ENCODE peak calls at places on chromosomes 11 and 22, in ten cellular contexts. D is RWPE2, I is fibroblast of lung, R is A549, Y is IMR-90, K is heart left ventricle, L is PC-3, A is right lobe of liver, O is kidney, S is left ventricle myocardium inferior. N is an unnamed sample.

GRCh38 chr11:20353829-20354434 is 9.6 kb upstream of the HTATIP2 start:
- DNase-seq in A (no peak), S (no peak), O (no peak), L (peak; percentile 65), Y (peak; percentile 48), R (peak; percentile 51), D (no peak), K (no peak), I (peak; percentile 24), N (no peak)

GRCh38 chr22:19478086-19478392 is 954 bp downstream of the UFD1 start:
- DNase-seq in I (no peak), L (no peak), K (no peak), R (no peak), Y (no peak), O (no peak), A (no peak), S (no peak), D (no peak), N (no peak)

GRCh38 chr11:82046778-82047177 is 686.9 kb downstream of the FAM181B start:
- DNase-seq in D (no peak), R (no peak), A (no peak), S (no peak), K (no peak), L (no peak), O (no peak), I (peak; percentile 58), Y (peak; percentile 3), N (no peak)

GRCh38 chr22:21446827-21447690 is 20.1 kb upstream of the TMEM191C start:
- DNase-seq in D (peak; percentile 59), O (peak; percentile 61), L (no peak), Y (no peak), A (peak; percentile 18), S (no peak), I (no peak), K (no peak), R (no peak), N (peak; percentile 33)

GRCh38 chr11:112665291-112665690 is 295.9 kb upstream of the NCAM1 start:
- DNase-seq in K (no peak), A (no peak), I (no peak), D (no peak), R (no peak), L (no peak), S (no peak), O (no peak), Y (no peak), N (no peak)

GRCh38 chr22:49954354-49954753 is 6.2 kb upstream of the PIM3 start:
- DNase-seq in A (peak; percentile 75), O (peak; percentile 83), D (no peak), R (no peak), Y (no peak), L (no peak), I (no peak), K (peak; percentile 80), S (peak; percentile 79), N (no peak)

GRCh38 chr11:112795142-112795815 is 165.9 kb upstream of the NCAM1 start:
- DNase-seq in O (no peak), A (peak; percentile 34), R (peak; percentile 37), D (no peak), S (no peak), L (peak; percentile 70), I (peak; percentile 53), K (no peak), Y (peak; percentile 31), N (peak; percentile 21)

GRCh38 chr11:73203790-73204189 is 14.3 kb upstream of the P2RY2 start:
- DNase-seq in R (no peak), D (no peak), I (no peak), O (peak; percentile 71), A (no peak), Y (no peak), K (peak; percentile 25), S (no peak), L (no peak), N (peak; percentile 22)

GRCh38 chr11:76962583-76963416 is 71.4 kb upstream of the B3GNT6 start:
- DNase-seq in D (no peak), A (no peak), Y (no peak), S (no peak), I (no peak), O (no peak), K (no peak), L (peak; percentile 53), R (no peak), N (no peak)

GRCh38 chr22:19984201-19984753 is 32.3 kb downstream of the ARVCF start:
- DNase-seq in I (peak; percentile 79), O (peak; percentile 80), D (no peak), L (peak; percentile 62), K (peak; percentile 63), R (peak; percentile 43), A (peak; percentile 65), Y (peak; percentile 79), S (peak; percentile 71), N (no peak)

GRCh38 chr11:101863361-101863760 is 51.4 kb upstream of the CEP126 start:
- DNase-seq in D (no peak), R (no peak), K (no peak), A (no peak), L (peak; percentile 82), Y (peak; percentile 79), S (no peak), I (peak; percentile 93), O (no peak), N (no peak)

GRCh38 chr11:67345949-67346819 is 7.2 kb downstream of the POLD4 start:
- DNase-seq in K (no peak), I (peak; percentile 61), Y (peak; percentile 58), R (peak; percentile 97), D (no peak), A (no peak), O (no peak), L (peak; percentile 99), S (no peak), N (no peak)

GRCh38 chr22:44576311-44577260 is 78.6 kb upstream of the RTL6 start:
- DNase-seq in I (no peak), K (peak; percentile 49), O (no peak), A (no peak), R (no peak), D (peak; percentile 34), L (no peak), S (no peak), Y (no peak), N (no peak)

GRCh38 chr11:17208257-17208999 is 642 bp upstream of the PIK3C2A start:
- DNase-seq in D (peak; percentile 79), A (no peak), L (peak; percentile 66), O (no peak), R (peak; percentile 84), K (no peak), Y (peak; percentile 59), I (peak; percentile 82), S (no peak), N (no peak)

GRCh38 chr11:2813141-2813908 is 72.2 kb downstream of the CDKN1C start:
- DNase-seq in Y (peak; percentile 90), D (no peak), I (peak; percentile 82), L (no peak), K (peak; percentile 44), A (no peak), R (no peak), S (peak; percentile 13), O (peak; percentile 81), N (no peak)

DNA sequence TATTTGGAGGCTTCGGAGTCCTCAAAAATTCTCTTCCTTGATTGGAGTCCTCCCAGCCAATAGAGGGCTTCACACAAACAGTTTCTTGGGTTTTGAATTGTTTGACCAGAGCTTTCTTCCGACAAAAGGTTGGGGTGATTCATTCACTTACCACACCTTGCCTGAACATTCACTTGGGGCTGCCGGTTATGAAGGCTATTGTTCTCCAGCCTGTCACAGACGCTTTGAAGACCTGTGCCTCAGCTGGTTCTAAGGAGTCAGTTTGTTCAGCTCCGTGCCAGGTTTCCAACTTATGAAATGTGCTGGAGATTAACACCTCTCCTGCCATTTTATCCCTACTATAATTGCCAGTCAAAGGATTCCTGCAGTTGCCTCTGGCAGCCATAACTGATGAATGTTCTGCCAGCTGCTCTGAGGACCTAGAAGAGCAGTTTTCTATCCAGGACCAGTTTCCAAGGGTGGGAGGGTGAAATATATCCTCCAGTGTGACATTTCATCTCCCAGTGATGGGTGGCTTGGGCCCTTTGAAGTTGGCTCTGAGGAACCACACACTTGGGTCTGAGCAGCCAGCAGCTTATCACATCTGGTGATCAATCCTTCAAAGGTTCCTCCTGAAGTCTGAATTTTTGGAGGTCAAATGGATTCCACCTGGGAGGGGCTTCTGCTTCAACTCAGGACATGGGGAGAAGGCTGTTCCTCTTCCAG is 31.4 kb downstream of the LIMK2 start:
- DNase-seq in K (no peak), L (peak; percentile 43), S (no peak), D (no peak), Y (no peak), O (no peak), R (peak; percentile 55), A (no peak), I (peak; percentile 85), N (no peak)
- H3K27ac ChIP-seq in K (no peak overlapping the region), L (peak overlapping the region; percentile 45), S (peak overlapping the region; percentile 4), D (peak overlapping the region; percentile 95), Y (peak overlapping the region; percentile 18), O (no peak overlapping the region), R (peak overlapping the region; percentile 83), A (no peak overlapping the region), I (no peak overlapping the region), N (no peak overlapping the region)

GRCh38 chr11:126101241-126101929 is 38.7 kb upstream of the CDON start:
- DNase-seq in I (no peak), L (no peak), Y (no peak), R (no peak), O (no peak), A (no peak), D (no peak), K (no peak), S (no peak), N (peak; percentile 82)
- H3K4me1 ChIP-seq in I (no peaks in the 10 kb centered on the region), L (no peaks in the 10 kb centered on the region), Y (no peaks in the 10 kb centered on the region), R (no peaks in the 10 kb centered on the region), O (no peaks in the 10 kb centered on the region), A (no peaks in the 10 kb centered on the region), D (no peaks in the 10 kb centered on the region), K (peaks cover 13% of the 10 kb centered on the region), S (peaks cover 20% of the 10 kb centered on the region), N (peaks cover 29% of the 10 kb centered on the region)

DNA sequence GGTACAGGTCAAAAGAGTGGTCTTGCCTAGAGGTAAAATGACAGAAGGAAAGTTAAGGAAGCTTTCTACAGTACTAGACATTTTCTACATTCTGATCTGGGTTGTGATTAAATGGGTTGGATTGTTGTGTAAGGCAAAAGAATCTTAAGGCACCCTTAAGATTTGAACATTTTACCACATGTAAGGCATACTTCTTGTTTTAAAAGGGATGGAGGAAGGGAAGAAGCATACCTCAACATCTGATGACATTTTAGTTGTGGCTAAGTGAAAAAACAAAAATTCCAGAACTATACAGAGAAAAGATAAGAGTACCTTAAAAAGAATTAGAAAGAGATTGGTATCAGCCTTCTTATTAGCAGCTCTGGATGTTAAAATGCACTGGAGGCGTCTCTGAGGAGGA is 356.0 kb upstream of the CADM1 start:
- DNase-seq in R (no peak), D (no peak), L (no peak), S (no peak), K (no peak), I (peak; percentile 87), A (no peak), O (no peak), Y (no peak), N (no peak)
- H3K27ac ChIP-seq in R (no peak overlapping the region), D (no peak overlapping the region), L (no peak overlapping the region), S (no peak overlapping the region), K (no peak overlapping the region), I (no peak overlapping the region), A (no peak overlapping the region), O (no peak overlapping the region), Y (no peak overlapping the region), N (no peak overlapping the region)

DNA sequence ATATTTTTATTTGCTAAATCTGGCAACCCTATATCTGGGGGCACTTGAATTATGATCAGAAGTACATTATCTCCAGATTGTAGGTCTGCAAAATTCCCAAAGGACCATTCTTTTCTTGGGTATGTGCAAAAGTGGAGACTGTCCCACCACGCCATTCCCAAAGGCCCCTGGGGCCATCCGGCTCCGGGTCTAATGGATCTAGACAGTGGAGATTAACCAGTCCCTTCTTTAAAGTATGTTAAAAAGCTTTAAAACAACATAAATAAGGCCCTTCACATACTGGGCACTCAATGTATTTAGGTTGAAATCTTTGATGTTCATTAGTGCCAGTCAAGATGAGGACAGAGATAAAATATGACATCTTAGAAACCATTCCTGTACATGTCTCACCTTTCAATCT is 124.1 kb downstream of the MAML2 start:
- DNase-seq in K (no peak), R (no peak), S (no peak), Y (no peak), A (no peak), O (no peak), D (no peak), I (no peak), L (no peak), N (no peak)
- H3K4me1 ChIP-seq in K (peaks cover 66% of the 10 kb centered on the region), R (peaks cover 35% of the 10 kb centered on the region), S (peaks cover 81% of the 10 kb centered on the region), Y (peaks cover 29% of the 10 kb centered on the region), A (no peaks in the 10 kb centered on the region), O (peaks cover 26% of the 10 kb centered on the region), D (peaks cover 21% of the 10 kb centered on the region), I (peaks cover 19% of the 10 kb centered on the region), L (peaks cover 33% of the 10 kb centered on the region), N (peaks cover 10% of the 10 kb centered on the region)

N was measured in ovary.